ENCODE peak calls at places on chromosome 17, in ten cellular contexts. W is CD8-positive, alpha-beta T cell; J is sigmoid colon; A is AG04450; U is CD8-positive, alpha-beta memory T cell; R is cardiac muscle cell; D is aorta; E is iPS DF 6.9; Z is GM23248; O is pancreas. P is an unnamed sample.

GRCh38 chr17:69607162-69607834 is 192.8 kb downstream of the MAP2K6 start:
- DNase-seq in W (no peak), R (peak; percentile 84), Z (peak; percentile 87), D (peak; percentile 80), E (peak; percentile 55), J (peak; percentile 85), U (no peak), O (peak; percentile 63), A (peak; percentile 71), P (no peak)

GRCh38 chr17:48011405-48012150 is 26.0 kb downstream of the COPZ2 start:
- DNase-seq in D (no peak), J (no peak), U (peak; percentile 32), W (no peak), E (no peak), O (no peak), Z (peak; percentile 68), A (no peak), R (peak; percentile 56), P (peak; percentile 49)

GRCh38 chr17:40124279-40125141 is 2.7 kb downstream of the MSL1 start:
- DNase-seq in Z (peak; percentile 46), E (no peak), U (no peak), O (no peak), D (no peak), W (no peak), R (peak; percentile 53), J (no peak), A (no peak), P (no peak)

GRCh38 chr17:48908853-48909394 is 717 bp downstream of the UBE2Z start:
- DNase-seq in W (peak; percentile 50), Z (peak; percentile 85), D (peak; percentile 87), O (peak; percentile 73), A (peak; percentile 65), J (peak; percentile 83), E (peak; percentile 84), U (peak; percentile 79), R (peak; percentile 93), P (peak; percentile 91)

GRCh38 chr17:66431910-66432309 is 129.5 kb downstream of the PRKCA start:
- DNase-seq in J (no peak), U (no peak), A (peak; percentile 52), O (no peak), E (no peak), D (no peak), R (peak; percentile 88), W (no peak), Z (peak; percentile 92), P (no peak)

GRCh38 chr17:67359960-67360817 is 6.2 kb downstream of the PSMD12 start:
- DNase-seq in A (no peak), Z (peak; percentile 53), R (peak; percentile 46), D (no peak), J (no peak), O (no peak), W (no peak), E (no peak), U (peak; percentile 67), P (no peak)

GRCh38 chr17:7266784-7267183 is 4.5 kb upstream of the CLDN7 start:
- DNase-seq in R (no peak), A (no peak), W (no peak), Z (peak; percentile 61), D (no peak), J (no peak), E (no peak), U (no peak), O (no peak), P (no peak)

GRCh38 chr17:53765609-53766008 is 57.1 kb upstream of the KIF2B start:
- DNase-seq in W (no peak), Z (no peak), D (no peak), E (no peak), R (no peak), O (no peak), A (no peak), U (no peak), J (no peak), P (no peak)

GRCh38 chr17:1995321-1996242 is 29.6 kb downstream of the RTN4RL1 start:
- DNase-seq in W (no peak), R (no peak), O (no peak), Z (no peak), D (no peak), J (no peak), E (no peak), A (no peak), U (no peak), P (no peak)

GRCh38 chr17:49494937-49495841 is at the start of gene NGFR:
- DNase-seq in U (peak; percentile 48), Z (peak; percentile 60), A (no peak), J (no peak), D (no peak), R (peak; percentile 38), W (no peak), E (no peak), O (no peak), P (no peak)

GRCh38 chr17:56653877-56654276 is 60.4 kb downstream of the NOG start:
- DNase-seq in Z (peak; percentile 64), W (peak; percentile 17), A (no peak), D (no peak), E (no peak), J (no peak), O (no peak), R (peak; percentile 19), U (peak; percentile 79), P (no peak)

GRCh38 chr17:38701504-38702165 is 3.4 kb upstream of the MLLT6 start:
- DNase-seq in Z (peak; percentile 64), J (no peak), E (no peak), R (peak; percentile 25), U (peak; percentile 71), O (no peak), W (peak; percentile 38), D (no peak), A (no peak), P (peak; percentile 55)

GRCh38 chr17:50708050-50709000 is 611 bp upstream of the ANKRD40 start:
- DNase-seq in U (no peak), D (no peak), W (no peak), R (no peak), E (no peak), A (no peak), Z (peak; percentile 45), J (no peak), O (no peak), P (no peak)

GRCh38 chr17:1035546-1036170 is 38.7 kb downstream of the TIMM22 start:
- DNase-seq in O (no peak), R (no peak), A (no peak), W (no peak), J (no peak), D (peak; percentile 43), Z (peak; percentile 37), E (no peak), U (no peak), P (no peak)

GRCh38 chr17:44314869-44315661 is 6.7 kb downstream of the RUNDC3A start:
- DNase-seq in J (no peak), R (peak; percentile 37), E (no peak), O (no peak), D (no peak), U (peak; percentile 30), W (no peak), Z (peak; percentile 70), A (no peak), P (peak; percentile 89)

GRCh38 chr17:32323784-32324590 is 18.0 kb downstream of the C17orf75 start:
- DNase-seq in D (no peak), J (no peak), A (no peak), Z (peak; percentile 61), E (no peak), U (peak; percentile 30), O (peak; percentile 35), W (no peak), R (no peak), P (peak; percentile 25)

DNA sequence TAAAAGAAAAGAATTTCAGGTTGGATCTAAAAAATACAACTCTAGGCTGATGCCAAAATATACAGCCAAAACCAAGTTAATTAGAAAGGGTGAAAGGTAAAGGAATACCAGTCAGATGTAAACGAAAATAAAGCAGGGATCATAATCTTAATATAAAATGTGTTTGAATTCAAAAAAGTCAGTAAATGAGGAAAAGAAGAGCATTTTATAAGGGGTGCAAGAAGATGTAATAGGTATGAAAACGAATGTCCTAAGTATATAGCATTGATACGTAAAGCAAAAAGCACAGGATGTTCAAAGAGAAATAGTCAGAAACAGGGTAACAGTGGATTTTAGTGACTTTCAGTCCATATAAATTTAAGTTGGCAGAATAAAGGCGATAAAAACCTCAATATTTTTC is 2.5 kb downstream of the OR3A1 start:
- DNase-seq in O (no peak), R (no peak), J (no peak), W (no peak), D (no peak), U (no peak), E (no peak), Z (no peak), A (no peak), P (no peak)
- H3K9me3 ChIP-seq in O (no peaks in the 10 kb centered on the region), R (no peaks in the 10 kb centered on the region), J (no peaks in the 10 kb centered on the region), W (no peaks in the 10 kb centered on the region), D (peaks cover 2% of the 10 kb centered on the region), U (no peaks in the 10 kb centered on the region), E (no peaks in the 10 kb centered on the region), Z (no peaks in the 10 kb centered on the region), A (peaks cover 12% of the 10 kb centered on the region), P (no peaks in the 10 kb centered on the region)

DNA sequence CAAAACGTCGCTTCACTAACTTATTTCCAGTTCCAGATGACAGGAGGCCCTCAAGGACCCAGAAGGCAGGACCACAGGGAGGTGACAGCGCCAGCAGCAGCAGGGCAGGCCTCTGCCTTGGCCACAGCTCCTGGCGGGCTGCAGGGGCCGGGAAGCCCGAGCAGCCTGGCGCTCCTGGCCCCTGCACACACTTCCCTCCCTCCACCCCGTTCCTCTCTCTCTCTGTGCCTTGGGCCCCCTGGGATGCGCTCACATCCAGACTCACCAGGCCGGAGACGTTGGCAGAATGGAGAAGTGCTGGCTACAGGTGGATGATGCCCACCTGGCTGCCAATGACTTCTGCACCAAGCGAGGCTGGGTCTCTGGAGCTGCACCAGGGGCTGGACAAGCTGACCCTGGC is 12.7 kb downstream of the ZNF594 start:
- DNase-seq in O (no peak), R (no peak), U (no peak), A (no peak), J (no peak), Z (no peak), E (no peak), D (no peak), W (no peak), P (no peak)
- H3K9me3 ChIP-seq in O (peaks cover 24% of the 10 kb centered on the region), R (peaks cover 13% of the 10 kb centered on the region), U (peaks cover 56% of the 10 kb centered on the region), A (peaks cover 68% of the 10 kb centered on the region), J (peaks cover 58% of the 10 kb centered on the region), Z (peaks cover 14% of the 10 kb centered on the region), E (peaks cover 26% of the 10 kb centered on the region), D (peaks cover 28% of the 10 kb centered on the region), W (peaks cover 37% of the 10 kb centered on the region), P (peaks cover 69% of the 10 kb centered on the region)

DNA sequence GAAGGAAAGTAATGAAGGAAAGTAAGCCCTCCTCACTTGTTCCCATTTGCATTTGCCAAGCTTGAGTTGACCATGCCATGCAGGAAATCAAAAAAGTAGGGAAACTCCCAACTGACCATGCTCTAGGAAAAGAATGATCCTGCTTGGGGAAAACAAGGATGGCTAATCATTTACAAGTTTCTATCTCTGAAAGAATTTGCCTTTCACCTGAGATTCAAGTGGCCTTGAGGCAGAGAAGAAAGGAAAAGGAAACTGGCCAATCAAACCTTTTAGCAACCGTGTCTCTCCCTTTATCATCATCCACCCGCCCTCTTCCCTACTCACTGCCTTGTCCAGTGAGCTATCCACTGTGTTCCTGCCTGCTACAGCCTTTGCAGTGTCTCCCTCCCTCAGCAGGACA is 757.2 kb upstream of the SOX9 start:
- DNase-seq in A (no peak), J (no peak), D (no peak), E (no peak), O (no peak), U (no peak), Z (no peak), R (no peak), W (no peak), P (no peak)
- H3K9me3 ChIP-seq in A (no peaks in the 10 kb centered on the region), J (no peaks in the 10 kb centered on the region), D (no peaks in the 10 kb centered on the region), E (no peaks in the 10 kb centered on the region), O (no peaks in the 10 kb centered on the region), U (no peaks in the 10 kb centered on the region), Z (no peaks in the 10 kb centered on the region), R (no peaks in the 10 kb centered on the region), W (no peaks in the 10 kb centered on the region), P (no peaks in the 10 kb centered on the region)

GRCh38 chr17:26818736-26819135 is 475.2 kb upstream of the WSB1 start:
- DNase-seq in R (peak; percentile 6), Z (no peak), J (no peak), U (no peak), A (peak; percentile 11), E (no peak), W (no peak), O (no peak), D (no peak), P (no peak)
- H3K9me3 ChIP-seq in R (peaks cover 8% of the 10 kb centered on the region), Z (no peaks in the 10 kb centered on the region), J (peaks cover 64% of the 10 kb centered on the region), U (peaks cover 26% of the 10 kb centered on the region), A (peaks cover 87% of the 10 kb centered on the region), E (peaks cover 6% of the 10 kb centered on the region), W (peaks cover 17% of the 10 kb centered on the region), O (no peaks in the 10 kb centered on the region), D (no peaks in the 10 kb centered on the region), P (peaks cover 41% of the 10 kb centered on the region)